ENCODE peak calls at places on chromosomes 3 and 15, in six cellular contexts. B is hepatocyte, U is IMR-90, W is A673, Q is mucosa of descending colon, P is left ventricle myocardium inferior. A is an unnamed sample. For H3K4me1 and H3K9me3, the result is how much of the 10 kb centered on the place peaks cover.

GRCh38 chr15:28891588-28891987 is 5.8 kb downstream of the APBA2 start:
- DNase-seq in B (no peak), U (peak), W (no peak), Q (no peak), P (no peak), A (no peak)

GRCh38 chr3:97871206-97871605 is 49.4 kb downstream of the CRYBG3 start:
- DNase-seq in B (no peak), U (peak), W (no peak), Q (no peak), P (no peak), A (no peak)

GRCh38 chr3:188584162-188584529 is 430.2 kb downstream of the LPP start:
- DNase-seq in B (peak), U (peak), W (peak), Q (no peak), P (no peak), A (no peak)

GRCh38 chr3:10981961-10982360 is 10.6 kb upstream of the SLC6A1 start:
- DNase-seq in B (no peak), U (no peak), W (no peak), Q (no peak), P (no peak), A (no peak)

GRCh38 chr3:70753572-70753971 is 441.1 kb upstream of the MDFIC2 start:
- DNase-seq in B (peak), U (no peak), W (no peak), Q (no peak), P (no peak), A (no peak)

GRCh38 chr15:72199721-72200212 is 2.2 kb upstream of the GRAMD2A start:
- DNase-seq in B (peak), U (peak), W (peak), Q (peak), P (peak), A (peak)

GRCh38 chr3:14774431-14774830 is 44.3 kb upstream of the FGD5 start:
- DNase-seq in B (no peak), U (no peak), W (no peak), Q (no peak), P (no peak), A (peak)

GRCh38 chr3:5690904-5691532 is 503.5 kb downstream of the EDEM1 start:
- DNase-seq in B (no peak), U (no peak), W (no peak), Q (no peak), P (no peak), A (no peak)

GRCh38 chr15:70245932-70246622 is 148.4 kb upstream of the TLE3 start:
- DNase-seq in B (no peak), U (peak), W (no peak), Q (no peak), P (peak), A (no peak)

GRCh38 chr15:82677720-82678323 is 30.7 kb upstream of the CPEB1 start:
- DNase-seq in B (no peak), U (no peak), W (no peak), Q (no peak), P (no peak), A (no peak)

GRCh38 chr3:12954891-12955650 is 113.7 kb upstream of the RPL32 start:
- DNase-seq in B (peak), U (no peak), W (peak), Q (peak), P (peak), A (peak)

GRCh38 chr3:32430900-32431299 is 39.2 kb downstream of the CMTM7 start:
- DNase-seq in B (no peak), U (no peak), W (no peak), Q (no peak), P (no peak), A (no peak)

GRCh38 chr3:54046677-54047214 is 75.6 kb upstream of the CACNA2D3 start:
- DNase-seq in B (peak), U (no peak), W (no peak), Q (no peak), P (no peak), A (peak)

GRCh38 chr3:46378426-46378942 is 7.7 kb downstream of the CCR5 start:
- DNase-seq in B (peak), U (peak), W (peak), Q (peak), P (peak), A (peak)

GRCh38 chr3:182284793-182285192 is 508.5 kb upstream of the ATP11B start:
- DNase-seq in B (peak), U (no peak), W (no peak), Q (peak), P (no peak), A (peak)

GRCh38 chr3:143668924-143669790 is 179.1 kb downstream of the SLC9A9 start:
- DNase-seq in B (no peak), U (no peak), W (no peak), Q (peak), P (no peak), A (no peak)

GRCh38 chr3:167740961-167741587 is 5.6 kb downstream of the SERPINI1 start:
- DNase-seq in B (peak), U (peak), W (peak), Q (peak), P (no peak), A (no peak)

GRCh38 chr3:129425619-129426018 is 2.8 kb downstream of the EFCAB12 start:
- DNase-seq in B (no peak), U (no peak), W (no peak), Q (no peak), P (no peak), A (no peak)

GRCh38 chr3:65443739-65444447 is 594.8 kb downstream of the MAGI1 start:
- DNase-seq in B (no peak), U (peak), W (peak), Q (no peak), P (no peak), A (no peak)

GRCh38 chr3:51704511-51704950 is 2.3 kb upstream of the GRM2 start:
- DNase-seq in B (no peak), U (no peak), W (no peak), Q (no peak), P (peak), A (no peak)

DNA sequence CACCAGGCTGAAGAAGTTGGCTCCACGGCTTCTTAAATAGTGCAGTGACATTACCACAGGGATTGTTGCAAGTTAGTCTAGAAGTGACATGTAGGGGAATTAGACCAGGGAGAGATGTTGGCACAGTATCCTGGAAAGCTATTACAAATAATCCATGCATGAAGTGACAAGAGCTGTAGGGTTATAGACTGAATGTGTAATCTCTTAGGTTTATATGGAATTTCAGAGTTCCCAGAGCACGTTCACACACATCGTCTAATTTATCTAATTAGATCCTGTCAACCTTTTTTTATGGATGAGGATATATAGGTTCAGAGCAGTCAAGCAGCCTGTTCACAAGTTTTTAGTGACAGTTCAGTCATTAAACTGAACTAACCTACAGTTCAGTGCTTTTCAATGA is 37.3 kb upstream of the APH1B start:
- DNase-seq in B (no peak), U (no peak), W (peak), Q (no peak), P (no peak), A (no peak)
- H3K4me1 ChIP-seq in B (under half), U (under half), W (half or more), Q (under half), P (half or more), A (under half)

DNA sequence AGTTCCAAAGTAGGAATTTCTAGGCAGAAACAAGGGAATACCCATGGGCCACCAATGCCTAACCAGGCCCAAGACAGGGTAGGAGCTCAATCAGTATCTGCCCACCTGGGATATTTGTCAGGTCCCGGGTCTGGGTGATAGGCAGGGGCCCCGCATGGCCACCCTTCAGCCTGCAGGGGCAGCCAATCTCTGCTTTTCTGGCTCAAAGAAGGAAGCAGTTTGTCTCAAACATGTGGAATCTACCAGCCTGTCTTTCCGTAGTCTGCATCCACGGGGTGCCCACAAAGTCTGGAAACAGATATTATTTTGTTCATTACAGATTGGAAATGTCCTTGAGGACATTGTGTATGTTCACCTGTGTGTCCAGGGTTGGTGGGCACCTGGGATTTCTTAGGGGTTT is 56.2 kb downstream of the CEMIP start:
- DNase-seq in B (no peak), U (no peak), W (no peak), Q (no peak), P (no peak), A (no peak)
- TF ChIP-seq CTCF in B (no peak), U (peak), W (no peak), Q (no peak), P (no peak), A (no peak)

GRCh38 chr3:166531730-166532129 is 694.5 kb upstream of the BCHE start:
- DNase-seq in B (no peak), U (no peak), W (no peak), Q (no peak), P (no peak), A (no peak)

GRCh38 chr3:166533740-166534139 is 696.5 kb upstream of the BCHE start:
- DNase-seq in B (no peak), U (no peak), W (no peak), Q (no peak), P (no peak), A (no peak)
- H3K9me3 ChIP-seq in B (under half), U (under half), W (under half), Q (under half), P (under half), A (under half)

DNA sequence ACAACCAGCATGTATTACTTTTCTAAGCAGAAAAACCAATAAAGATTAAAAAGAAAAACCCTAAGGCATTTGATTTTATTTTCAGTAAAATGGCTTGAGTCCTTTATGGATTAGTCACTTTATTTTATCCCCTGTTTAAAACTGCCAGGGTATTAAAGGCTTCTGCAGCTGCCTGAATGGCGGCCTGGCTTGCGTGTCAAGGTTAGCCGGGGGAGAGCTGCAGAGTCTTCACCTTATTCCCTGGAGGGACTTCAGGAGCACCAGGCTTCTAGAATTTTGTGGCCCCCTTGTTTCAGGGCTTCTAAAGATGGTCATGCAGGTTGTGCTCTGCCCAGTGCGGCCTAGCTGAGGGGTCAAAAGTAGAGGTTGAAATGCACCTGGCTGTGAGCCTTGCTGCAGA is 58.0 kb upstream of the ICE2 start:
- DNase-seq in B (no peak), U (no peak), W (no peak), Q (no peak), P (no peak), A (no peak)
- H3K4me1 ChIP-seq in B (under half), U (under half), W (under half), Q (under half), P (under half), A (under half)

GRCh38 chr3:174620855-174621457 is 238.2 kb upstream of the NAALADL2 start:
- DNase-seq in B (no peak), U (no peak), W (no peak), Q (no peak), P (no peak), A (no peak)

GRCh38 chr3:174619244-174619643 is 239.9 kb upstream of the NAALADL2 start:
- DNase-seq in B (no peak), U (no peak), W (no peak), Q (no peak), P (no peak), A (no peak)

GRCh38 chr3:174618368-174618767 is 240.8 kb upstream of the NAALADL2 start:
- DNase-seq in B (no peak), U (no peak), W (no peak), Q (no peak), P (no peak), A (no peak)

GRCh38 chr3:174620138-174620537 is 239.0 kb upstream of the NAALADL2 start:
- DNase-seq in B (no peak), U (no peak), W (peak), Q (no peak), P (no peak), A (no peak)
- TF ChIP-seq CTCF in B (peak), U (peak), W (peak), Q (no peak), P (peak), A (no peak)

GRCh38 chr15:98263787-98264186 is 303.3 kb downstream of the ARRDC4 start:
- DNase-seq in B (no peak), U (no peak), W (no peak), Q (no peak), P (no peak), A (no peak)
- H3K9me3 ChIP-seq in B (under half), U (under half), W (under half), Q (under half), P (half or more), A (under half)

GRCh38 chr3:123419850-123420292 is 29.0 kb downstream of the ADCY5 start:
- DNase-seq in B (no peak), U (no peak), W (no peak), Q (no peak), P (peak), A (no peak)

GRCh38 chr3:123416173-123416572 is 32.7 kb downstream of the ADCY5 start:
- DNase-seq in B (no peak), U (no peak), W (no peak), Q (no peak), P (no peak), A (no peak)

GRCh38 chr3:123419156-123419849 is 29.6 kb downstream of the ADCY5 start:
- DNase-seq in B (no peak), U (no peak), W (peak), Q (no peak), P (no peak), A (no peak)

GRCh38 chr3:123414958-123415792 is 33.7 kb downstream of the ADCY5 start:
- DNase-seq in B (no peak), U (no peak), W (no peak), Q (no peak), P (no peak), A (no peak)

DNA sequence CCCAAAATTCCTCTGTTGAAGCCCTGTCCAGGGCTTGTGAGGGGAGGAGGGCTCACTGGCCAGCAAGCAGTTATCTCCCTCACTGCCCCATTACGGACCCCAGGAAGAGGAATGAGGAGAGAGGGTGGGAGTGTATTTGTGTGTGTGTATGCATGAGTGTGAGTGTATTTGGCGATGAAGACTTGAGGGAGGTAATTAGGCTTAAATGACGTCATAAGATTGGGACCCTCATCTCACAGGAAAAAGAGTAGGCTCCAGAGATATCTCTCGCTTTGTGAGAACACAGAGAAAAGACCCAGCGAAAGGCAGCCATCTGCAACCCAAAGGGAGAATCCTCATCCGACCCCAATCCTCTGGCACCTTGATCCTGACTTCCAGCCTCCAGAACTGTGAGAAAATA is 32.2 kb downstream of the ADCY5 start:
- DNase-seq in B (no peak), U (no peak), W (no peak), Q (no peak), P (no peak), A (no peak)
- H3K4me1 ChIP-seq in B (under half), U (under half), W (under half), Q (under half), P (half or more), A (under half)

DNA sequence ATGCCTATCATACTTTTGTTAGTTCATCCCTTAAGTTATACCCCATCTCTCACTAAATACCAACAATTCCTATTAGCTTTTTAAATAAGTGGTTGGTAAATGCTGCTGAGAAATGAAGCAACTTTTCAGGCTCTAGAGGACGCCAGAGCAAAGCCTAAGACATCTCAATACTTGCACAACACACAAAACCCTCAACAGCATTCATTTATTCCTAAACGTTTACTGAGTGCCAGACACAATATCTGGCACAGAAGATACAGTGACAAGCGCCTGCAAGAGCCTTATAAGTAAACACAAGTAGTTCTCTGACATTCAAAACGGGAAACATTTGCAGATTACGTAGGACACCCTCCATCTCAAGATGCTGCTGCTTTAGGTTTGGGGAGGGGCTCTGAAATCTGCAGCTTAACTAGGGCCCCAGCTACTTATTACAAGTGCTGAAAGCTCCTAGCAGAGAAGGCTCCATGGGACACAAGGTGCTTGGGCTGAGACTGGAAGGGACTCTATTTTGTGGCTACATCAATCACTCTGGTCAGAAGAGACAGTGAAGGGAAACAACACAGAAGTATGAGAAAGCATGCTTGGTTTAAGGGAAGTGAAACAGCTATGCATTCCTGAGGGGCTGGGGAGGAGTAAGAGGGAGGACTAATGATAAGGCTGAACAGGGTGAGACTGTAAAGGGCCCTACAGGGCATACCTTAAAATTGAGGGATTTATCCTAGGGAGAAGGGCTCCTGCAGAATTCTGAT is 311.3 kb downstream of the PLCL2 start:
- DNase-seq in B (no peak), U (peak), W (peak), Q (no peak), P (no peak), A (no peak)
- TF ChIP-seq CTCF in B (peak), U (peak), W (peak), Q (no peak), P (peak), A (no peak)